ENCODE peak calls at places on chromosomes 2 and 18, in seven cellular contexts. S is fibroblast of lung, H is IMR-90, A is GM23248, J is GM23338, V is mammary epithelial cell, L is HCT116. I is an unnamed sample.

GRCh38 chr18:52156166-52156565 is 183.8 kb upstream of the DCC start:
- DNase-seq in A (no peak), L (no peak), H (no peak), S (no peak), V (no peak), J (no peak), I (no peak)

GRCh38 chr18:48877941-48878340 is 72.8 kb downstream of the SMAD7 start:
- DNase-seq in A (no peak), J (no peak), S (no peak), H (no peak), L (no peak), V (no peak), I (no peak)

GRCh38 chr2:127121776-127122176 is 14.8 kb upstream of the BIN1 start:
- DNase-seq in J (no peak), V (no peak), A (peak), H (no peak), L (no peak), S (no peak), I (no peak)

GRCh38 chr2:169768262-169768995 is 30.2 kb upstream of the SSB start:
- DNase-seq in V (no peak), H (no peak), S (no peak), L (no peak), A (peak), J (peak), I (no peak)

GRCh38 chr18:49948975-49949374 is 135.6 kb upstream of the ACAA2 start:
- DNase-seq in A (no peak), H (no peak), L (no peak), J (no peak), V (no peak), S (no peak), I (no peak)

GRCh38 chr18:48929951-48930713 is 20.6 kb downstream of the SMAD7 start:
- DNase-seq in J (peak), A (peak), L (no peak), S (peak), H (peak), V (no peak), I (peak)

GRCh38 chr2:194176134-194176533 is 1480.9 kb upstream of the SLC39A10 start:
- DNase-seq in V (no peak), L (no peak), H (no peak), J (no peak), A (no peak), S (no peak), I (no peak)

GRCh38 chr18:44545359-44545985 is 135.2 kb upstream of the SETBP1 start:
- DNase-seq in J (no peak), V (no peak), A (no peak), S (no peak), L (no peak), H (no peak), I (no peak)

GRCh38 chr2:235132641-235133040 is 180.8 kb downstream of the SH3BP4 start:
- DNase-seq in L (no peak), A (no peak), S (no peak), J (no peak), V (no peak), H (no peak), I (no peak)

GRCh38 chr2:98464772-98465310 is 20.2 kb downstream of the INPP4A start:
- DNase-seq in V (no peak), H (no peak), S (no peak), A (no peak), J (no peak), L (no peak), I (no peak)

GRCh38 chr2:98514879-98515570 is 70.4 kb downstream of the INPP4A start:
- DNase-seq in J (no peak), S (peak), H (peak), V (peak), L (no peak), A (peak), I (peak)

GRCh38 chr18:5524660-5525059 is 19.1 kb downstream of the EPB41L3 start:
- DNase-seq in S (no peak), H (no peak), V (no peak), A (no peak), L (no peak), J (no peak), I (no peak)

GRCh38 chr2:198060277-198060676 is 255.9 kb downstream of the PLCL1 start:
- DNase-seq in S (no peak), H (no peak), L (no peak), J (no peak), A (no peak), V (no peak), I (no peak)

GRCh38 chr2:226179010-226179409 is 620.6 kb downstream of the IRS1 start:
- DNase-seq in S (no peak), J (no peak), A (no peak), L (peak), H (no peak), V (peak), I (peak)

GRCh38 chr2:180324191-180324590 is 317.1 kb upstream of the CWC22 start:
- DNase-seq in H (no peak), J (no peak), L (no peak), S (no peak), A (peak), V (peak), I (peak)

GRCh38 chr2:111617299-111617803 is 266.6 kb downstream of the ANAPC1 start:
- DNase-seq in S (peak), H (peak), L (peak), A (peak), V (no peak), J (no peak), I (peak)

DNA sequence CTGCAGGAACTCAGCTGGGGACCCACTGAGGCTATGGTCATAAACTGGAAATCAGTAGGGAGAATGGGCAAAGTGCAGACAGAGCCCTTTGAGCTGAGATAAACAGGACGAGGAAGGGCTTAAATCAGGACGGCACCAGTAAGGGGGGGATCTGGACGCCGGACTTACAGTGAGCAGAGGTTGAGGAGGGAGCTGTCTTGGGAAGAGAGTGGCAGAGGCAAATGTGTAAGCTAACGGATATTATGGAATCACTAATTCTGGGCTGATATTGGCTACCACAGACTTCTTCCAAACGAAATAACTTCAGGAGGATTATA is 540 bp downstream of the CYP27A1 start:
- DNase-seq in A (no peak), L (no peak), H (no peak), V (no peak), S (peak), J (peak), I (no peak)
- H3K4me3 ChIP-seq in A (peak), L (no peak), H (peak), V (no peak), S (peak), J (peak), I (peak)

GRCh38 chr18:77070627-77071026 is 62.0 kb downstream of the MBP start:
- DNase-seq in J (no peak), A (no peak), S (no peak), H (no peak), V (no peak), L (no peak), I (no peak)
- H3K27ac ChIP-seq in J (no peak), A (no peak), S (no peak), H (peak), V (no peak), L (no peak), I (peak)

GRCh38 chr2:16262516-16263178 is 322.3 kb downstream of the MYCN start:
- DNase-seq in H (no peak), S (no peak), J (no peak), A (no peak), L (no peak), V (no peak), I (no peak)
- H2AFZ ChIP-seq in H (no peak), S (no peak), J (peak), A (no peak), L (no peak), V (no peak), I (no peak)

GRCh38 chr2:174327958-174328308 is 6.8 kb upstream of the SP9 start:
- DNase-seq in J (no peak), S (no peak), L (no peak), A (peak), H (no peak), V (no peak), I (no peak)

GRCh38 chr2:174327559-174327897 is 7.2 kb upstream of the SP9 start:
- DNase-seq in A (no peak), V (no peak), S (no peak), H (no peak), L (no peak), J (no peak), I (no peak)

GRCh38 chr2:174328309-174329156 is 6.2 kb upstream of the SP9 start:
- DNase-seq in S (no peak), L (no peak), H (no peak), J (peak), A (peak), V (no peak), I (no peak)

GRCh38 chr2:174330945-174331619 is 3.7 kb upstream of the SP9 start:
- DNase-seq in A (no peak), L (no peak), S (no peak), V (no peak), H (no peak), J (peak), I (no peak)

GRCh38 chr2:174329157-174329715 is 5.5 kb upstream of the SP9 start:
- DNase-seq in S (no peak), H (no peak), J (no peak), A (no peak), L (no peak), V (no peak), I (no peak)
- H3K4me3 ChIP-seq in S (no peak), H (no peak), J (peak), A (peak), L (no peak), V (no peak), I (no peak)

GRCh38 chr2:102735431-102736130 is 26.2 kb upstream of the TMEM182 start:
- DNase-seq in H (peak), V (no peak), S (peak), L (no peak), J (peak), A (no peak), I (peak)

GRCh38 chr2:102736174-102736606 is 25.6 kb upstream of the TMEM182 start:
- DNase-seq in H (peak), J (no peak), V (peak), A (peak), S (peak), L (no peak), I (peak)

GRCh38 chr2:102737435-102737834 is 24.4 kb upstream of the TMEM182 start:
- DNase-seq in H (no peak), S (no peak), A (no peak), V (no peak), J (no peak), L (no peak), I (no peak)

DNA sequence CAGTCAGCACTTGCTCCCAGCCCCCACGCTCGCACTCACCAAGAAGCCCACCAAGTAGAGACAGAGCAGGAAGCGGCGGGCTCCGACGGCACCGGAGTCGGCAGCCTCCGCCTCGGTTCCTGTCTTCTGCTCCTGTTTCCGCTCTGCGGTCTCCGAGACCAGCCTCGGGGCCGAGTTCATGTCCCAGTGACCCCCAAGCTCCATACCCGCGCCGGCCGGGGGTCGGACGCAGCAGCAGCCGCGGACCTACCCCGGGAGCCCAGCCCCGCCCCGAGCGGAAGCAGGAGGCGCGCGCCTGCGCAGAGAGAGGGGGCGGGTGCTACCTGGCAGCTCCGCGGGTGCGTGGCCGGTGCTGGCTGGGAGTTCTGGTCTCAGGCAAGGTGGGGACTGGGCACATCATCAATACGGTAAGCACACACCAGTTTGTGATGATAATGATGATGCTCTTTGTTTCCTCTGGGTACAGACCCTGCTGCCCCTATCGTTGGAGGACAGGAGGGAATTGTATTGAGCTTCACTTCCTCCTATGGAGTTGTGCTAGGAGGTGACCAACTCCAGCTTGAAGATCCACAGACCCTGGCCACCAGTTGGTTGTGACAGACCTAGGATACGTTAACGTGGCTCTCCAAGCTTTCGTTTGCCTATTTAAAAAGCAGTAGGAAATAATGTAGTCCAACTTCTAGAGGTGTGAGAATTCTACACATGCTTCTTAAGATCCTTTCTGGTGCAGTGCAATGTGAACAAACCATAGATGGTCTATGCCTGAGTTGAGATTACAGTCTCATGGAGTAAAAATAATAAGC is 25.0 kb upstream of the TMEM182 start:
- DNase-seq in H (peak), A (peak), S (peak), J (peak), V (peak), L (peak), I (peak)
- H3K27ac ChIP-seq in H (peak), A (no peak), S (no peak), J (peak), V (no peak), L (peak), I (no peak)

DNA sequence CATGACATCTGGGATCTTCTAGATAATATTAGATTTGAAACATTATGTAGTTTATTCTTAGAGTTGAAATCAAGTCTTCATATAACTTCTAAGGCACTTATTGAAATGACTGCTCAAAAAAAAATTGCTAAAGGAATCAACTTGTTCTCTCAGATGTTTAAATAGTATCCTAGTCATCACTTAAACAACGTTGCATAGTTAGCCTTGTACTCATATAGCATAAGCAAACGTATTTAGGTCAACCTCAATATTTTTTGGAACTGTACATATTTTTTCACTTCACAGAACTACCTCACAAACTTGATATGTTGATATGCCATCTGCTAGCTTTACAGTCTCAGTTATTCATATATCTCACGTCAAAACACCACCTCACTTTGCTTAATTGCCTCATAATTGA is 47.1 kb upstream of the CREB1 start:
- DNase-seq in L (no peak), A (peak), V (no peak), J (no peak), S (peak), H (peak), I (peak)
- H2AFZ ChIP-seq in L (no peak), A (no peak), V (no peak), J (no peak), S (no peak), H (no peak), I (no peak)

GRCh38 chr2:150230616-150231015 is 256.9 kb downstream of the RND3 start:
- DNase-seq in L (no peak), H (no peak), S (no peak), V (no peak), A (no peak), J (no peak), I (no peak)

GRCh38 chr2:150232871-150233270 is 254.6 kb downstream of the RND3 start:
- DNase-seq in H (no peak), J (no peak), V (no peak), L (no peak), A (no peak), S (no peak), I (no peak)

GRCh38 chr2:150230004-150230403 is 257.5 kb downstream of the RND3 start:
- DNase-seq in J (no peak), A (no peak), S (no peak), H (no peak), L (no peak), V (no peak), I (no peak)

GRCh38 chr2:150232321-150232720 is 255.1 kb downstream of the RND3 start:
- DNase-seq in L (no peak), A (no peak), H (no peak), V (no peak), S (no peak), J (no peak), I (no peak)

GRCh38 chr2:150234787-150235512 is 252.5 kb downstream of the RND3 start:
- DNase-seq in S (peak), V (peak), L (no peak), J (no peak), H (peak), A (peak), I (peak)
- H3K4me3 ChIP-seq in S (peak), V (peak), L (no peak), J (no peak), H (peak), A (peak), I (peak)

DNA sequence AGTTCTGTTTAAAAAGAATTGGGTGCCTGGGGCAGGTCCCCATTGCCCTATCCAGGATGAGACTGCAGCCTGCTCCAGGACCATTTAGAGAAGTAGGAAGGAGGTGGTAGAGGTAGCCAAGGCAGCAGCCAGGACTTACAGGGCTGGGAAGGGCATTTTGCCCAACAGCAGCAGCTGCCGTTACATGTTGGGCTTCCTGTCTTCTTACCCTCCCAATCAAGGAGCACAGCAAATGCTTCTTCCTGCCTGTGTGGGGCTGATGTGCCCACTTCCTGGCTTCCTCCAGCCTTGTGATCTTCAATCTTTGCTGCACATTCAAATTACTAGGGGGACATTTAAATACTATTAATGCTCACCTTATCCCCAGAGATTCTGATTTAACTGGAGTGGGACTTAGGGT is 112.0 kb downstream of the QPCT start:
- DNase-seq in A (peak), V (no peak), S (no peak), J (no peak), L (no peak), H (no peak), I (no peak)
- H3K27ac ChIP-seq in A (peak), V (no peak), S (no peak), J (no peak), L (no peak), H (no peak), I (peak)

GRCh38 chr2:61658841-61659780 is 121.0 kb upstream of the XPO1 start:
- DNase-seq in J (peak), V (peak), L (peak), S (peak), A (peak), H (peak), I (peak)
- H2AFZ ChIP-seq in J (no peak), V (peak), L (peak), S (peak), A (no peak), H (no peak), I (no peak)

GRCh38 chr2:222423632-222424280 is 587 bp upstream of the SGPP2 start:
- DNase-seq in V (peak), H (no peak), A (no peak), S (no peak), L (no peak), J (peak), I (no peak)
- H3K4me3 ChIP-seq in V (peak), H (no peak), A (no peak), S (no peak), L (peak), J (peak), I (no peak)

I was measured in astrocyte.